ENCODE peak calls at places on chromosomes 12 and 14, in four cellular contexts. T, H, B and G are unnamed samples.
A peak's percentile ranks its signal among the peaks of the same experiment; 100 is the strongest.

GRCh38 chr14:73878436-73878835 is 8.2 kb upstream of the ZNF410 start:
- DNase-seq in H (no peak), T (no peak), B (no peak), G (no peak)

GRCh38 chr14:22906073-22906472 is 12.9 kb downstream of the RBM23 start:
- DNase-seq in B (no peak), T (no peak), H (no peak), G (no peak)

GRCh38 chr12:51450333-51450732 is 25.7 kb downstream of the SLC4A8 start:
- DNase-seq in T (no peak), B (no peak), H (no peak), G (no peak)

GRCh38 chr12:121344506-121344905 is 7.7 kb downstream of the ANAPC5 start:
- DNase-seq in B (no peak), T (no peak), H (no peak), G (no peak)

GRCh38 chr14:91927800-91928199 is 19.7 kb downstream of the FBLN5 start:
- DNase-seq in H (no peak), B (no peak), T (no peak), G (no peak)

GRCh38 chr12:53431187-53431586 is 7.5 kb downstream of the AMHR2 start:
- DNase-seq in T (no peak), B (no peak), H (no peak), G (no peak)

GRCh38 chr14:68977741-68978549 is 1.2 kb downstream of the ACTN1 start:
- DNase-seq in T (peak; percentile 9), H (peak; percentile 68), B (peak; percentile 39), G (peak; percentile 84)

GRCh38 chr12:52182898-52183543 is 8.8 kb downstream of the KRT80 start:
- DNase-seq in T (no peak), B (no peak), H (no peak), G (no peak)

GRCh38 chr12:112756918-112757317 is 34.6 kb upstream of the RPH3A start:
- DNase-seq in T (no peak), H (no peak), B (no peak), G (no peak)

GRCh38 chr14:35337074-35337556 is 44.9 kb downstream of the PSMA6 start:
- DNase-seq in T (no peak), B (no peak), H (no peak), G (no peak)

GRCh38 chr12:121990692-121991603 is 30.7 kb upstream of the BCL7A start:
- DNase-seq in T (no peak), B (no peak), H (no peak), G (no peak)

GRCh38 chr14:70714055-70714550 is 72.4 kb downstream of the TTC9 start:
- DNase-seq in T (peak; percentile 56), B (peak; percentile 78), H (peak; percentile 53), G (peak; percentile 34)

GRCh38 chr12:49626169-49626835 is 2.9 kb downstream of the PRPF40B start:
- DNase-seq in T (no peak), B (peak; percentile 27), H (no peak), G (peak; percentile 53)

GRCh38 chr14:104735830-104736642 is 12.0 kb downstream of the ADSS1 start:
- DNase-seq in H (peak; percentile 53), B (peak; percentile 27), T (no peak), G (peak; percentile 30)

GRCh38 chr12:42741771-42742510 is 152.4 kb upstream of the PRICKLE1 start:
- DNase-seq in B (peak; percentile 55), H (no peak), T (no peak), G (peak; percentile 21)

GRCh38 chr12:56766535-56766934 is 3.4 kb downstream of the HSD17B6 start:
- DNase-seq in B (no peak), T (peak; percentile 56), H (no peak), G (no peak)

GRCh38 chr12:70444903-70445302 is 78.8 kb downstream of the KCNMB4 start:
- DNase-seq in B (no peak), T (no peak), H (no peak), G (no peak)

GRCh38 chr12:53300187-53300586 is 692 bp downstream of the MYG1 start:
- DNase-seq in H (no peak), T (no peak), B (peak; percentile 47), G (peak; percentile 13)

GRCh38 chr12:71011261-71011660 is 90.7 kb upstream of the PTPRR start:
- DNase-seq in B (peak; percentile 88), H (no peak), T (no peak), G (no peak)

GRCh38 chr14:99780690-99781089 is 12.5 kb upstream of the EML1 start:
- DNase-seq in B (no peak), T (no peak), H (no peak), G (no peak)

GRCh38 chr12:10211101-10211974 is 1.3 kb upstream of the GABARAPL1 start:
- DNase-seq in T (no peak), B (no peak), H (no peak), G (no peak)

GRCh38 chr14:49582211-49582977 is 3.8 kb downstream of the RPS29 start:
- DNase-seq in B (no peak), H (no peak), T (no peak), G (no peak)

GRCh38 chr12:124909831-124910560 is 4.5 kb downstream of the UBC start:
- DNase-seq in B (peak; percentile 53), T (no peak), H (no peak), G (peak; percentile 75)